ENCODE peak calls at places on chromosomes 16 and 17, in seven cellular contexts. R, B, E, J, C, G and X are unnamed samples. For H3K4me1, the result is how much of the 10 kb centered on the place peaks cover.

GRCh38 chr17:78925662-78926555 is 722 bp upstream of the TIMP2 start:
- DNase-seq in G (peak), J (peak), R (peak), C (peak), B (peak), E (no peak), X (peak)

GRCh38 chr16:85969591-85969990 is 70.6 kb downstream of the IRF8 start:
- DNase-seq in R (no peak), C (no peak), B (no peak), J (no peak), G (no peak), E (no peak), X (no peak)

GRCh38 chr16:939941-940340 is 30.8 kb downstream of the LMF1 start:
- DNase-seq in C (no peak), G (no peak), E (no peak), B (no peak), J (no peak), R (no peak), X (no peak)

GRCh38 chr17:77400445-77400870 is 259.7 kb downstream of the SEC14L1 start:
- DNase-seq in J (no peak), G (no peak), C (peak), R (no peak), E (no peak), B (peak), X (no peak)

GRCh38 chr17:13478326-13478830 is 123.4 kb downstream of the HS3ST3A1 start:
- DNase-seq in J (no peak), C (no peak), E (no peak), G (no peak), B (no peak), R (no peak), X (no peak)

GRCh38 chr17:49969134-49969759 is at the start of gene DLX4:
- DNase-seq in J (no peak), C (no peak), B (peak), E (no peak), G (no peak), R (no peak), X (no peak)

GRCh38 chr17:30084773-30085172 is 31.8 kb upstream of the NSRP1 start:
- DNase-seq in C (no peak), G (no peak), B (no peak), R (no peak), J (no peak), E (no peak), X (no peak)

GRCh38 chr16:68492501-68493411 is 44.4 kb upstream of the SMPD3 start:
- DNase-seq in J (peak), G (no peak), C (peak), R (no peak), E (no peak), B (no peak), X (no peak)

GRCh38 chr16:56956076-56956475 is 5.7 kb upstream of the CETP start:
- DNase-seq in C (no peak), B (no peak), G (no peak), J (no peak), R (no peak), E (no peak), X (no peak)

GRCh38 chr17:77454560-77455095 is 313.9 kb downstream of the SEC14L1 start:
- DNase-seq in B (no peak), E (no peak), C (no peak), J (no peak), R (no peak), G (no peak), X (no peak)

GRCh38 chr17:4008082-4008435 is 43.8 kb upstream of the ATP2A3 start:
- DNase-seq in E (no peak), G (peak), R (no peak), J (no peak), C (no peak), B (peak), X (no peak)

GRCh38 chr16:3115011-3115410 is 2.6 kb downstream of the ZNF205 start:
- DNase-seq in C (no peak), J (no peak), B (no peak), R (no peak), E (no peak), G (no peak), X (no peak)

DNA sequence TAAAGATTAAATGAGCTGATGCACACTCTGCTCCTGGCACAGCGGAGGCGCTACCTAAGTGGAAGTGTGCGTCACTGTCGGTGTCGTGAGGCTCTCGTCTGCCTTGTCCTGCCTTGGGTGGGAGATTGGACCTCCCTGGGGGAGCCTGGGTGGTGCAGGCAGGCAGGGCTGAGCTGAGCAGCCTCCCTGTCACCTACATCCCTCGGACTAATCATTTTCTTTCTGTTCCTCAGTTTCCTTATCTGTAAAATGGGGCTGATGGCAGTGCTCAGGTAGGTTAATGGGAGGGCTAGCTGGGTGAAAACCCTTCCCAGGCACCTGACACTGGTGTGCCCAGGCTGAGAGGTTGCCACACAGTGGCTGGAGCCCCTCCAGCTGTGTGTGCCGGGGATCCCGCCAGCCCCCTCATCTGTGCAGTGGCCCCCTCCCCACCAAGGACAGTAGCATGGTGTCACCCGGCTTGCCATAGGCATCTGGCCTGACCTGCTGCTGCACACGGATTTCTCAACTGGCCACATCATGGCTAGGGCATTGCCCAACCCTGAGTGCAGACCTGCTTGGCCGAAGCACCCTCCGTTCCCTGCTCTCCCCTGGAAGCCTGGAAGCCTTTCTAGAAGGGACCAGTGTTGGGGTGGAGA is 4.3 kb downstream of the ADCY7 start:
- DNase-seq in E (no peak), G (peak), C (no peak), J (no peak), R (no peak), B (no peak), X (peak)
- H3K4me1 ChIP-seq in E (under half), G (under half), C (under half), J (under half), R (under half), B (under half), X (under half)

GRCh38 chr16:12173121-12173520 is 196.6 kb downstream of the SNX29 start:
- DNase-seq in E (no peak), J (no peak), G (no peak), C (no peak), R (no peak), B (no peak), X (no peak)

GRCh38 chr16:12176051-12176450 is 199.5 kb downstream of the SNX29 start:
- DNase-seq in B (no peak), E (no peak), R (no peak), C (no peak), G (no peak), J (no peak), X (no peak)

GRCh38 chr16:12182202-12182601 is 205.7 kb downstream of the SNX29 start:
- DNase-seq in R (no peak), G (no peak), E (no peak), J (no peak), C (no peak), B (no peak), X (no peak)

GRCh38 chr16:12177643-12178042 is 201.1 kb downstream of the SNX29 start:
- DNase-seq in B (no peak), G (no peak), J (no peak), R (no peak), E (no peak), C (no peak), X (no peak)

DNA sequence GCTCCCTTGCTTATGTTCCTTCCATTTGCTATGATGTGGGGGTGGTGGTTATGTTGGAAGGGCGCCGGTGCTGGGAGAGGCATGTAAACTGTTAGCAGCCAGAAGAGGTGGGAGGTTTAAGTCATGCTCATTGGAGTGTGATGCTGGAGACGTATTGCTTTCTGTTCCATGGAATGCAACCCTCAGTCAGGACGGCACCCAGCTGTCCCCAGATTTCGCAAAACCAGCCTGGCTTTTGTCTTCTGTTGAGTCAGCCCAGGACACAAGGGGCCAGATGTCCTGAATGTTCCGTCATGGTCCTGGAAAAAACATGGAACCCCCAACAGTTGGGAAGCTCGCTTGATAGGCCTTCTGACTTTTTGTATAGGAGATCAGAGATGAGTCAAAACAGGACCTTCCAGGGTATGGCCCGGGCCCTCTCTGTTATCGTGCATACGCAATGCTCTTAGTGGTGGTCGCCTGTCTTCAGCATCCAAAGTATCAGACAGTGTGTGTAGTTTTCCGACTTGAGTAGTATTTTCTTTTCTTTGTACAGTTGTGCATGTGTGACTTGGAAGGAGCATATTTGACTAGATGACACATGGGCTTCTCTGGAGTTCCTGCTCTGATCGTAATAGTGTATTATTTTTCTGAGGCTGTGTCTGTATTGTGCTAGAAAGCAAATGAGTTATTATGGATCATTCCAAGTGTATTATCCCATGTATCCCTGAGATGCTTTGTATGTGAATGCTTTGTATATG is 201.9 kb downstream of the SNX29 start:
- DNase-seq in J (peak), R (peak), C (no peak), B (no peak), G (peak), E (no peak), X (no peak)
- TF ChIP-seq POLR2AphosphoS5 in J (peak), R (peak), C (no peak), B (no peak), G (peak), E (no peak), X (no peak)

DNA sequence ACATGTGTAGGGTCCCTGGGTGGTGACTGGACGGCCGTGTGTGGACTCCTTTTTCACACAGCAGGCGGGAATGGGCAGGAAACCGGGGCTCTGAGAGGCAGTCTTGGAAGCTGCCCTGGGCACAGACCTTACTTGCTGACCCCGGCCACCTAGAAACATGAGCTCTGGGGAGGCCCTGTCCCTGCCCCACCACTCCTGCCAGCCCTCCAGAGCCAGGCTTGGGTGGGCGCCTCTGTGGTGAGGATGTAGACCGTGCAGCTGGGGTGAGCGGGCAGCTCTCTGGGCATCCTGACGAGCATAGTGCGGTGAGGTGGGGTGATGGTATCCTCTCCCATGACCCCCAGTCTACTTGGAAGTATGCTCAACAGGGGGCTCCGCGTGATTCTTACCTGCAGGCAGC is 121.3 kb downstream of the RAB11FIP4 start:
- DNase-seq in G (no peak), E (no peak), B (no peak), R (no peak), C (no peak), J (no peak), X (no peak)
- H3K4me1 ChIP-seq in G (under half), E (under half), B (under half), R (under half), C (under half), J (under half), X (under half)

GRCh38 chr16:11049396-11050059 is 105.2 kb downstream of the CLEC16A start:
- DNase-seq in J (no peak), G (peak), C (no peak), R (no peak), B (peak), E (no peak), X (no peak)
- TF ChIP-seq POLR2AphosphoS5 in J (no peak), G (no peak), C (no peak), R (no peak), B (no peak), E (no peak), X (no peak)